ENCODE peak calls at places on chromosomes 11 and 22, in six cellular contexts. M, C, I, P, V and S are unnamed samples.

GRCh38 chr11:1706634-1707400 is 9.8 kb downstream of the KRTAP5-6 start:
- DNase-seq in I (no peak), C (no peak), V (no peak), M (no peak), P (peak; percentile 76), S (no peak)

GRCh38 chr11:113505046-113505445 is 29.8 kb upstream of the DRD2 start:
- DNase-seq in M (no peak), C (no peak), I (no peak), V (no peak), P (no peak), S (no peak)

GRCh38 chr11:31646206-31646605 is 136.6 kb downstream of the ELP4 start:
- DNase-seq in C (no peak), V (no peak), M (no peak), P (no peak), I (no peak), S (no peak)

GRCh38 chr22:20124083-20124787 is 7.2 kb upstream of the TRMT2A start:
- DNase-seq in P (no peak), C (no peak), I (no peak), M (no peak), V (no peak), S (no peak)

GRCh38 chr22:44394246-44395115 is 81.7 kb upstream of the SHISAL1 start:
- DNase-seq in P (peak; percentile 49), C (peak; percentile 35), V (peak; percentile 6), M (no peak), I (peak; percentile 37), S (no peak)

GRCh38 chr11:45512749-45513148 is 152.7 kb downstream of the CHST1 start:
- DNase-seq in V (no peak), I (no peak), C (no peak), M (no peak), P (no peak), S (no peak)

GRCh38 chr22:35312198-35313059 is 12.7 kb downstream of the TOM1 start:
- DNase-seq in M (no peak), I (no peak), P (peak; percentile 30), C (peak; percentile 71), V (no peak), S (no peak)

GRCh38 chr11:69218946-69219720 is 63.4 kb downstream of the SMIM38 start:
- DNase-seq in I (peak; percentile 34), M (no peak), V (no peak), P (no peak), C (no peak), S (no peak)

GRCh38 chr11:73325036-73325981 is 17.2 kb downstream of the ARHGEF17 start:
- DNase-seq in C (no peak), P (no peak), V (peak; percentile 84), I (no peak), M (no peak), S (peak; percentile 87)

GRCh38 chr22:42920101-42920820 is 63.2 kb upstream of the ARFGAP3 start:
- DNase-seq in C (no peak), P (peak; percentile 54), I (no peak), M (no peak), V (no peak), S (no peak)

GRCh38 chr11:33045551-33046255 is 6.3 kb downstream of the TCP11L1 start:
- DNase-seq in P (no peak), C (no peak), V (no peak), I (no peak), M (no peak), S (no peak)

GRCh38 chr11:19398772-19399542 is 158.2 kb upstream of the E2F8 start:
- DNase-seq in I (no peak), P (no peak), V (no peak), C (no peak), M (no peak), S (no peak)

GRCh38 chr11:71914617-71915189 is 13.7 kb downstream of the XNDC1N start:
- DNase-seq in M (no peak), C (no peak), V (no peak), I (no peak), P (no peak), S (no peak)

GRCh38 chr11:12848413-12848812 is 160.7 kb upstream of the RASSF10 start:
- DNase-seq in M (no peak), V (no peak), P (no peak), C (no peak), I (no peak), S (no peak)

GRCh38 chr11:2825886-2826678 is 59.5 kb downstream of the CDKN1C start:
- DNase-seq in C (peak; percentile 89), M (no peak), I (no peak), V (peak; percentile 38), P (no peak), S (no peak)

GRCh38 chr11:38952698-38953097 is 2354.7 kb upstream of the RAG2 start:
- DNase-seq in P (no peak), C (no peak), V (no peak), I (no peak), M (no peak), S (no peak)

GRCh38 chr11:10490398-10491232 is 35.6 kb downstream of the AMPD3 start:
- DNase-seq in M (no peak), V (peak; percentile 48), P (peak; percentile 76), I (no peak), C (peak; percentile 76), S (no peak)

GRCh38 chr22:25419247-25420113 is 145.0 kb upstream of the GRK3 start:
- DNase-seq in I (no peak), C (peak; percentile 78), P (no peak), M (no peak), V (no peak), S (no peak)

GRCh38 chr22:35467788-35468187 is 67.8 kb downstream of the MCM5 start:
- DNase-seq in M (peak; percentile 36), I (no peak), C (peak; percentile 78), V (peak; percentile 74), P (peak; percentile 77), S (no peak)

GRCh38 chr22:19514831-19515565 is 9.2 kb downstream of the CLDN5 start:
- DNase-seq in I (no peak), C (no peak), P (no peak), V (no peak), M (no peak), S (no peak)

GRCh38 chr22:19974233-19974861 is 32.7 kb upstream of the TXNRD2 start:
- DNase-seq in P (no peak), M (peak; percentile 97), V (peak; percentile 91), C (no peak), I (peak; percentile 90), S (peak; percentile 81)

DNA sequence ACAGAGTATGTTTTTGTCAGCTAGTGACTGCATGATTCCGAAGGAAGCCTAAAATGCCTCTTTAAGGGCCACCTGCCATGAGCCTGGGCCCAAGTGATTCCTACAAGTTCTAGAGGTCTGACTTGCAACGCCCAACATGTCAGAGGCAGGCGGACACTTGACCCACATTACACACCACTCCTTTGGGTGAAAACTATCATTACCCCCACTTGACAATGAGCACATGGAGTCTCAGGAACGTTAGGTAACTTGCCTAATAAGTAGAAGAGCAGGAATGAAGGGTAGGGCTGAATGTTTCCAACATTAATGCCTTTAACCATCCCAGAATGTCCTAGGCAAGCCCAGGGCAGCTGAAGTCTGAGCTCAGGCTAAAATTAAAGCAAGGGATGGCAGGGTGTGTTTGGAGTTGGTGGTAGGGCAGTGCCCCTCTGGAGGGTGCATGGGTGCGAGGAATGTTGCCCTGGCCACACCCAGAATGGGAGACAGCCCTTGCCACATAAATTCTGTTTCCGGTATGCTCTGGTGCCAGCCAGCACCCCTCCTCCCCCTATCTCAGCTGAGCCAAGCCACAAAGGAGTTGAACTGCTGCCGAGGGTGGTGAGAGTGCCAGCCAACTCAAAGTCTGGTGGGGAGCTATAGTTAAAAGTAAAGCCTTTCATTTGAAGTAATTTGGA is 2.5 kb downstream of the PLAAT2 start:
- DNase-seq in P (no peak), I (no peak), M (no peak), V (no peak), C (no peak), S (no peak)
- TF ChIP-seq POLR2AphosphoS5 in P (no peak), I (no peak), M (no peak), V (no peak), C (no peak), S (no peak)

DNA sequence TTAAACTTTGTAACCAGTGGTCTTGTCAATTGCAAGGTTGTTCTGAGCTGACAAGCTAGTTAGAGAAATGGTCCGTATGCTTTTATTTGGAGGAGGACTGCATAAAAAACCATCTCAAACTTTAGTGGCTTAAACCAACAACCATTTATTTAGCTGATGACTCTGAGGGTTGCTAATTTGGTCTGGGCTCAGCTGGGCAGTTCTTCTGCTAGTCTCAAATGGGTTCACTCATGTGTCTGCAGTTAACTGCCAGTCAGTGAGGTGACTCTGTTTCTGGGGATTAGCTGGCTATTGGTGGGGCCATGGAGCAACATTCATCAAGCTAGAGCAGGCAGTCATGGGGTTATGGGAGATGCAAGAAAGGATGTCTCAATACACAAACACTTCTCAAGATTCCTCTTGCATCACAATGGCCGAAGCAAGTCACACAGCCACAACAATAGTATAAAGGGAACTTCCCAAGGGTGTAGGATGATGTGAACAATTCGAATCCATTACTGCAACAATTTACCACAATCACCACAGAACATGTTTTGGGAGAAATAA is 521.9 kb downstream of the INSC start:
- DNase-seq in P (no peak), C (no peak), V (no peak), M (no peak), I (no peak), S (no peak)
- TF ChIP-seq POLR2AphosphoS5 in P (no peak), C (no peak), V (no peak), M (no peak), I (no peak), S (no peak)

GRCh38 chr11:76823481-76824028 is 37.2 kb upstream of the ACER3 start:
- DNase-seq in M (peak; percentile 52), V (no peak), I (peak; percentile 43), C (no peak), P (no peak), S (no peak)
- TF ChIP-seq POLR2AphosphoS5 in M (no peak), V (no peak), I (no peak), C (peak; percentile 21), P (peak; percentile 55), S (no peak)

DNA sequence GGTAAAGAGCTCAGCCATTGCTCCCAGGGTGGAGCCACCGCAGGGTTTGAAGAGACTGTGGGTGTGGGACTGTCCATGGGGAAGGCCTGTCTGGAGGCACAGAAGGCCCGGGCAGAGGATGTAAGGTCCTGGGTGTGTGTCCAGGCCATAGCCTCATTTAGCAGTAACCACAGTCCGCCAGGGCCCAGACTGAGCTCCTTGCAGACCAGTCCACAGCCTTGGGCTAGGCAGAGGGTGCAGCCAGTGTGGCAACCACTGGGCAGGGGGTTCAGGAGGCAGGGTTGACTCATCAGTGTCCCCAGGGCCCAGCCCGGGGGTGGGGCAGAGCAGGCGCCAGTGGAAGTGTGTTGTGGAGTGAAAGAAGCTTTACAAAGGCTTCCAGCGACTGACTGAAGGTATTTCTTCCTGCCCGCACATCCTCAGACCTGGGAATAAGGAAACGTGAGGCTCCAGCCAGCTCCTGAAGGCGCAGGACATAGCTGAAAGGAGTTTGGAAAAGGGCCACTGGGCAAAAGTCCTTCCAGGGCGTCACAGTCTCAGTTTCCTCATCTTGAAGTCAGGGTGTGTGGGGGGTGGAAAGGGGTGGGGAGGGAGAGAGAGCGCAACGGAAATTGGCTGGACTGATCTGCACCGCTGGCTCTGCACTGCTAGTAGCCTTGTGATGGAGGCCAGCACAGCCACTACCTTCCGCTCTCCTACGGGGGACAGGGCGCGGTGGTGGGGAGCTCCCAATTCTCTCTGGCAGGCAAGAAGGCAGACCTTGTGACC is 27.8 kb upstream of the WNT11 start:
- DNase-seq in C (peak; percentile 86), P (peak; percentile 87), V (peak; percentile 74), I (no peak), M (peak; percentile 51), S (peak; percentile 66)
- TF ChIP-seq POLR2AphosphoS5 in C (no peak), P (peak; percentile 79), V (no peak), I (no peak), M (no peak), S (peak; percentile 56)